ENCODE peak calls at places on chromosome 9, in nine cellular contexts. X is spleen, P is brain microvascular endothelial cell, N is HFFc6, O is choroid plexus epithelial cell, U is GM13977, C is body of pancreas, D is AG09319, H is GM13976. J is an unnamed sample.

GRCh38 chr9:87263291-87263690 is 234.4 kb upstream of the DAPK1 start:
- DNase-seq in X (no peak), D (no peak), P (no peak), O (no peak), H (no peak), U (no peak), C (peak), N (no peak), J (no peak)

GRCh38 chr9:136626740-136627642 is 35.7 kb upstream of the EGFL7 start:
- DNase-seq in N (no peak), C (peak), P (no peak), D (no peak), O (no peak), X (no peak), H (no peak), U (no peak), J (no peak)

GRCh38 chr9:116450378-116451139 is 236.5 kb upstream of the TRIM32 start:
- DNase-seq in C (no peak), H (peak), P (peak), O (peak), U (peak), N (peak), D (peak), X (no peak), J (peak)

GRCh38 chr9:113992276-113992951 is 85.7 kb downstream of the AMBP start:
- DNase-seq in N (no peak), P (no peak), C (peak), H (no peak), O (no peak), X (peak), U (no peak), D (no peak), J (no peak)

GRCh38 chr9:81826541-81826906 is 101.7 kb upstream of the SPATA31D4 start:
- DNase-seq in P (no peak), X (no peak), U (no peak), N (no peak), D (no peak), H (no peak), O (no peak), C (peak), J (no peak)

GRCh38 chr9:893843-894420 is 52.4 kb downstream of the DMRT1 start:
- DNase-seq in U (peak), H (peak), N (peak), X (peak), C (peak), D (peak), O (peak), P (peak), J (peak)

GRCh38 chr9:137058651-137059234 is 4.9 kb upstream of the ENTPD2 start:
- DNase-seq in D (no peak), O (no peak), P (no peak), U (no peak), N (no peak), X (no peak), C (no peak), H (no peak), J (no peak)

GRCh38 chr9:18849186-18849724 is 183.8 kb downstream of the SAXO1 start:
- DNase-seq in D (no peak), N (no peak), U (no peak), C (no peak), P (no peak), O (no peak), H (no peak), X (no peak), J (no peak)

GRCh38 chr9:137224850-137225694 is at the start of gene CYSRT1:
- DNase-seq in N (no peak), U (no peak), P (no peak), D (no peak), O (no peak), X (no peak), C (no peak), H (no peak), J (no peak)

GRCh38 chr9:20996809-20997208 is 34.6 kb downstream of the HACD4 start:
- DNase-seq in X (no peak), O (no peak), H (no peak), D (no peak), N (no peak), U (no peak), C (no peak), P (no peak), J (no peak)

GRCh38 chr9:115202960-115203751 is 85.2 kb upstream of the TNC start:
- DNase-seq in X (no peak), C (no peak), H (no peak), O (peak), P (peak), N (peak), U (no peak), D (peak), J (no peak)

GRCh38 chr9:129063061-129063460 is 17.9 kb upstream of the DOLPP1 start:
- DNase-seq in C (no peak), U (no peak), N (no peak), D (no peak), X (peak), H (no peak), O (no peak), P (no peak), J (no peak)

GRCh38 chr9:8877753-8878494 is 1078.3 kb upstream of the DMAC1 start:
- DNase-seq in C (no peak), H (no peak), U (no peak), X (no peak), P (no peak), O (no peak), N (no peak), D (no peak), J (no peak)

GRCh38 chr9:79408200-79408599 is 163.6 kb upstream of the TLE4 start:
- DNase-seq in N (peak), D (no peak), C (no peak), O (peak), H (no peak), U (no peak), P (no peak), X (no peak), J (no peak)

GRCh38 chr9:110650991-110651411 is 17.6 kb upstream of the MUSK start:
- DNase-seq in P (peak), N (peak), H (no peak), D (peak), O (peak), X (no peak), U (no peak), C (no peak), J (no peak)

GRCh38 chr9:89729954-89730530 is 125.2 kb downstream of the GADD45G start:
- DNase-seq in N (no peak), O (no peak), X (no peak), D (no peak), C (no peak), H (no peak), U (no peak), P (no peak), J (no peak)

GRCh38 chr9:113985968-113986585 is 92.0 kb downstream of the AMBP start:
- DNase-seq in D (no peak), C (no peak), P (peak), X (no peak), O (peak), H (no peak), U (no peak), N (peak), J (no peak)

GRCh38 chr9:126406075-126406675 is 79.5 kb downstream of the MVB12B start:
- DNase-seq in X (no peak), H (no peak), P (no peak), N (no peak), O (no peak), D (no peak), C (no peak), U (no peak), J (no peak)

GRCh38 chr9:68507098-68507795 is 33.4 kb downstream of the TMEM252 start:
- DNase-seq in H (peak), U (peak), O (peak), C (no peak), D (no peak), N (peak), X (no peak), P (no peak), J (peak)

GRCh38 chr9:97398999-97399758 is 12.7 kb upstream of the TDRD7 start:
- DNase-seq in D (peak), N (peak), H (peak), C (peak), U (peak), O (peak), P (peak), X (peak), J (peak)

GRCh38 chr9:123299558-123300126 is 31.3 kb upstream of the STRBP start:
- DNase-seq in X (no peak), P (no peak), N (no peak), U (no peak), H (no peak), O (no peak), D (no peak), C (no peak), J (no peak)

GRCh38 chr9:116574027-116574679 is 113.0 kb upstream of the TRIM32 start:
- DNase-seq in O (peak), D (no peak), X (no peak), N (no peak), C (peak), H (no peak), P (no peak), U (no peak), J (no peak)

GRCh38 chr9:130845901-130846381 is 10.9 kb downstream of the ABL1 start:
- DNase-seq in X (no peak), U (no peak), D (no peak), N (peak), P (peak), H (no peak), C (no peak), O (peak), J (no peak)

GRCh38 chr9:114291886-114292590 is 30.9 kb upstream of the ORM1 start:
- DNase-seq in U (no peak), P (no peak), X (peak), O (no peak), C (no peak), H (no peak), D (no peak), N (no peak), J (no peak)

GRCh38 chr9:129835860-129836223 is 584 bp downstream of the USP20 start:
- DNase-seq in D (no peak), P (peak), X (no peak), N (peak), O (no peak), C (no peak), H (peak), U (no peak), J (no peak)

GRCh38 chr9:27353405-27354229 is 56.7 kb upstream of the EQTN start:
- DNase-seq in P (peak), D (no peak), C (peak), O (no peak), U (no peak), H (no peak), N (no peak), X (peak), J (peak)

GRCh38 chr9:133237271-133237731 is 28.3 kb upstream of the OBP2B start:
- DNase-seq in D (no peak), U (no peak), H (no peak), N (no peak), O (peak), P (peak), X (peak), C (no peak), J (no peak)

GRCh38 chr9:108411632-108412031 is 444.2 kb downstream of the ACTL7B start:
- DNase-seq in C (no peak), H (no peak), X (no peak), D (no peak), O (no peak), N (no peak), P (no peak), U (no peak), J (no peak)

GRCh38 chr9:108419379-108419778 is 436.4 kb downstream of the ACTL7B start:
- DNase-seq in H (no peak), D (no peak), C (no peak), O (no peak), U (no peak), N (no peak), P (no peak), X (no peak), J (no peak)

GRCh38 chr9:108417726-108418125 is 438.1 kb downstream of the ACTL7B start:
- DNase-seq in H (no peak), X (no peak), D (no peak), C (no peak), U (no peak), O (peak), P (no peak), N (no peak), J (no peak)

GRCh38 chr9:108412755-108413154 is 443.0 kb downstream of the ACTL7B start:
- DNase-seq in X (no peak), N (no peak), P (no peak), C (no peak), U (no peak), D (no peak), H (no peak), O (peak), J (no peak)

GRCh38 chr9:108416321-108416720 is 439.5 kb downstream of the ACTL7B start:
- DNase-seq in P (no peak), D (no peak), U (no peak), O (peak), H (no peak), C (no peak), X (no peak), N (no peak), J (no peak)
- TF ChIP-seq CTCF in P (peak), D (no peak), U (no peak), O (peak), H (no peak), C (no peak), X (no peak), N (peak), J (no peak)

DNA sequence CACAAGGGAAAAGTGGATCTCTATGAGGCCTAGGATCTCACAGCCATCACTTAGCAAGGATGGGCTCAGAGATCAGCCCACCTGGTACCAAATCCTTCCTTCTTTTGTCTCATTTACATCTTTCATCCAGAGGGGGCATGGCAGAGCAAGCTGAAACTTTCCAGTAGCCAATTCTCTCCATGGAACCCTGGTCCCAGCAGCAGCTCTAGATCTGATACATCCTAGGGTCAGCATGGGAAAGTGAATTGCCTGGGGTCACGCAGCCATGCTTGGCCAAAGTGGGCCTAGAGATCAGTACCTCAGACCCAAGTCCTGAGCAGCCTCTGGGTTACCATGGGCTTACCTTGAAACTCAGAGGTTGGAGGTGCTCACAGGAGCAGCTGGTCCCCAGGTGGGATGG is 170.5 kb downstream of the GABBR2 start:
- DNase-seq in P (no peak), X (no peak), D (no peak), N (no peak), C (no peak), U (no peak), H (no peak), O (no peak), J (no peak)
- TF ChIP-seq CTCF in P (peak), X (no peak), D (no peak), N (peak), C (no peak), U (no peak), H (no peak), O (peak), J (no peak)

GRCh38 chr9:16154570-16155078 is 601.8 kb downstream of the CCDC171 start:
- DNase-seq in H (peak), P (no peak), D (no peak), U (peak), X (no peak), O (peak), C (peak), N (no peak), J (no peak)
- TF ChIP-seq CTCF in H (no peak), P (peak), D (peak), U (peak), X (no peak), O (peak), C (peak), N (no peak), J (no peak)

GRCh38 chr9:124858330-124859046 is 3.3 kb downstream of the RPL35 start:
- DNase-seq in N (no peak), D (no peak), O (no peak), H (no peak), U (no peak), C (no peak), P (no peak), X (no peak), J (no peak)
- TF ChIP-seq CTCF in N (peak), D (no peak), O (peak), H (no peak), U (no peak), C (no peak), P (no peak), X (no peak), J (no peak)

GRCh38 chr9:122191519-122191918 is 31.8 kb downstream of the MORN5 start:
- DNase-seq in H (no peak), C (no peak), N (no peak), O (no peak), P (no peak), D (no peak), X (peak), U (no peak), J (no peak)
- TF ChIP-seq CTCF in H (no peak), C (no peak), N (no peak), O (no peak), P (no peak), D (no peak), X (no peak), U (no peak), J (no peak)

DNA sequence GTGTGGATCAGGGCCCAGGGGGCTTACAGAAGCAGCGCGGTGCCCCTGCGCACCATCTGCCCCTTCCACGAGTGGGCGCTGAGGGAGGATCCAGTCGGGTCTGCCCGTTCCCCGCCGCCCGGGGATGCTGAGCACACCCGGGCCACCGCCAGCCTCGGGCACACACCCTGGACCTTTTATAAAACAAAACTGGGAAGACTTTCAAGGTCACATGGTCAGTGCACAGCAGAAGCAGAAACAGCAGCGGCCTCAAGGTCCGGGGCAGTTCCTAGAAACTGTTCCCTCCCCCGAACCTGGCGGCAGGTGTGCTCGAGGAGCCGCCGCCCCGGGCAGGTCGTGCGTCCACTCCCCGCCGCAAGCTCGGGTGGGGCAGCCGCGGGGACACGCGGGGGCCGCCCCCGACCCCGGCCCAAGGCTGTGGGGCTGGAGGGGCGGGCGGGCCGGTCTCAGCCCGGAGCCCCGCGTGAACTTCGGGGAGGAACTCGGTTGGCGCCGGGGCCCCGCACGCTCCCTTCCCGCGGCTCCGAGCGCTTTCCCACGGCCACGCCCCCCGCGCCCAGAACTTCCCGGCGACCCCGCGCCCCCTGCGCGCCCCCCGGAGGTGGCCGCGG is 619 bp upstream of the PPP1R26 start:
- DNase-seq in P (no peak), C (peak), H (no peak), X (peak), N (no peak), D (no peak), O (no peak), U (peak), J (peak)
- TF ChIP-seq CTCF in P (peak), C (no peak), H (no peak), X (no peak), N (peak), D (peak), O (peak), U (no peak), J (no peak)

DNA sequence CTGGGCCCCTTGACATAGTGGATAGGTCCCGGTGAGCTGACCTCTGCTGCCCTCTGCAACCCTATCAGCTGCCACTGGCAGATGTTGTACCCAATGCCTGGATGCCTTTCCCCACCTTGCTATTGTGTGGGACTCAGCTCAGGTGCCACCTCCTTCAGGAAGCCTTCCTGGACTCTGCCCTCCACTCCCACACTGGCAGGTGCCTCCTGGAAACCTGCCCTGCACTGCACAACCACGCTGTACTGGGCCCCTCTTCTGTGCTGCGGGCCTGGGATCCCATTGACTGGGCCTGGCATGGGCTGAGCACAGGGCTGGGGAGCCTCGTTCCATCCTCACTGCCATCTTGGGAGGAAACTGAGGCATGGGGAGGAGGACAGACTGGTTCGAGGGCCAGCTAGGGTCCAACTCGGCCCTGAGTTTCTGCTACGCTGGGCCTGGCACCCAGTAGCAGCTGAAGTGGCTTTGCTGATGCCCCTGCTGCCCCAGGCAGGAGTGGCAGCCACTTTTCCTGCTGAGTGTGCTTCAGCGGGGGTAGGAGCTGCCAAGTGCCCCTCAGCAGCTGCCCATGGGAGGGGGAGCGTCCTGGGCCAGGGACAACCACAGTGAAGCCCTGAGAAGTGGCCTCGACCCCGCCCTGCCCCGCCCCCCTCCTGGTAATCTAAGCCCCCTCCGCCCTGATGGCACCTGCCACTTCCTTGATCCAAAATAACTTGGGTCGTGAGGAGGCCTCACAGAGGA is 1.3 kb downstream of the AK1 start:
- DNase-seq in P (no peak), U (no peak), H (no peak), N (no peak), C (no peak), D (no peak), O (no peak), X (peak), J (no peak)
- TF ChIP-seq CTCF in P (no peak), U (no peak), H (no peak), N (no peak), C (no peak), D (no peak), O (no peak), X (no peak), J (no peak)

GRCh38 chr9:6907772-6908381 is 150.1 kb downstream of the KDM4C start:
- DNase-seq in O (peak), C (no peak), D (no peak), X (no peak), U (no peak), N (peak), H (no peak), P (peak), J (no peak)
- TF ChIP-seq CTCF in O (peak), C (peak), D (peak), X (no peak), U (peak), N (peak), H (no peak), P (peak), J (peak)

DNA sequence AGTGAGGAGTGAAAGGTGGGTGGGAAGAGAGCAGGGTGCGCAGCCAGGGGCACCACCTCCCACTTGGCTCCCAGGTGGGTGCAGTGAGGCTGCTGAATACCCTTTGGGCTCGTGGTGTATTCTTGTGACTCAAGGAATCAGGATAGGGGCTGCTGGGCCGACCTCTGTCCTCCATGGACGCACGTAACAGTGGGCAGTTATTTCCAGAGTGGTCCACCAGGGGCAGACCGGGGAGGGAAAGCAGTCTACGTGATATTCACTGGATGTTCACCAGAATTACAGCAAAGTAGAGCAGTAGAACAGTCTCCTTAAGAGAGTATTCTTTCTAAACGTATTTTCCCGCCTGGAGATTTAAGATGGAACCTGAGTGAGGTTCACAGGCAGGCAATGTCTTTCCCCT is 88.5 kb downstream of the SYK start:
- DNase-seq in U (no peak), N (no peak), C (no peak), H (no peak), P (no peak), O (no peak), X (no peak), D (no peak), J (no peak)
- TF ChIP-seq CTCF in U (peak), N (peak), C (no peak), H (no peak), P (peak), O (peak), X (no peak), D (no peak), J (no peak)

DNA sequence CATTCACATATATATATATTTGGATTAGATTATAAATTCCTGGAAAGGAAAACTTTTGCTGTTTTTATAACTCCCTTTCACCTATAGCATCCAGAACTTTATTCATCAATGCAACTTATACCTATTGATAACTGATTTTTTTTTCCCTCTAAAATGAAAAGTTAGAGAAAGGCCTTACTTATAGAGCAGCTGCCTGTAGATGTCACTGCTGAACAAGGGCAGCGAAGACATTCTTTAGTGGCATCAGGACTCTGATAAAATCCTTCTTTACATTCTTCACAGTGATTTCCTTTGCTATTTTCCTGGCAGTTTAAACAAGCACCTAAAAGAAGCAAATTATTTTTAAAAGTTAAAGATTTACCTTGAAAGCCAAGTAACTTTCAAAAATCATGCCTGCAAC is 32.3 kb upstream of the CDK5RAP2 start:
- DNase-seq in N (no peak), P (no peak), H (no peak), C (no peak), X (no peak), U (no peak), D (no peak), O (peak), J (no peak)
- TF ChIP-seq CTCF in N (peak), P (peak), H (no peak), C (no peak), X (no peak), U (peak), D (peak), O (peak), J (no peak)

J was measured in GM20000.